ENCODE peak calls at places on chromosomes 7 and 10, in seven cellular contexts. U is naive thymus-derived CD8-positive, alpha-beta T cell; E is endothelial cell; W is occipital lobe; D is NCI-H1092; J is activated CD4-positive, alpha-beta T cell treated with anti-CD3 and anti-CD28 coated beads, Interleukin-2, amount 50 U/mL, for 1 hour; O is heart left ventricle. X is an unnamed sample.
A peak's percentile ranks its signal among the peaks of the same experiment; 100 is the strongest.

GRCh38 chr10:79502561-79503309 is 9.6 kb upstream of the EIF5AL1 start:
- DNase-seq in U (no peak), E (peak; percentile 35), W (no peak), D (no peak), J (no peak), O (no peak), X (no peak)

GRCh38 chr7:77940647-77941046 is 142.1 kb downstream of the PHTF2 start:
- DNase-seq in U (no peak), E (peak; percentile 18), W (peak; percentile 0), D (peak; percentile 8), J (no peak), O (no peak), X (peak; percentile 30)

GRCh38 chr7:8051373-8051772 is 82.8 kb downstream of the GLCCI1 start:
- DNase-seq in U (no peak), E (no peak), W (no peak), D (no peak), J (no peak), O (no peak), X (no peak)

GRCh38 chr7:30136339-30136738 is 1.6 kb downstream of the MTURN start:
- DNase-seq in U (no peak), E (no peak), W (no peak), D (peak; percentile 23), J (no peak), O (no peak), X (no peak)

GRCh38 chr7:105020926-105021325 is 6.9 kb downstream of the KMT2E start:
- DNase-seq in U (no peak), E (no peak), W (no peak), D (no peak), J (no peak), O (no peak), X (no peak)

GRCh38 chr10:103715430-103715829 is 139.9 kb downstream of the SH3PXD2A start:
- DNase-seq in U (no peak), E (no peak), W (no peak), D (no peak), J (no peak), O (no peak), X (no peak)

GRCh38 chr7:134750083-134751062 is 29.1 kb upstream of the CALD1 start:
- DNase-seq in U (peak; percentile 51), E (peak; percentile 78), W (peak; percentile 15), D (no peak), J (peak; percentile 67), O (peak; percentile 42), X (no peak)

GRCh38 chr7:80403686-80404241 is 108.1 kb downstream of the GNAT3 start:
- DNase-seq in U (no peak), E (no peak), W (no peak), D (no peak), J (no peak), O (no peak), X (no peak)

GRCh38 chr7:158474488-158474887 is 113.1 kb downstream of the PTPRN2 start:
- DNase-seq in U (no peak), E (no peak), W (no peak), D (no peak), J (no peak), O (no peak), X (no peak)